ENCODE peak calls at places on chromosomes 1 and 21, in five cellular contexts. One of them, this sample, is unnamed.

GRCh38 chr1:201138311-201138840 is 11.4 kb upstream of the ASCL5 start:
- DNase-seq in activated CD4-positive, CD25-positive, alpha-beta regulatory T cell: no peak
- DNase-seq in SW480: no peak
- DNase-seq in NCI-H460: no peak
- DNase-seq in H54: no peak
- DNase-seq in this sample: no peak

GRCh38 chr1:177754607-177755006 is 215.3 kb downstream of the SEC16B start:
- DNase-seq in H54: no peak
- DNase-seq in SW480: no peak
- DNase-seq in activated CD4-positive, CD25-positive, alpha-beta regulatory T cell: no peak
- DNase-seq in NCI-H460: no peak
- DNase-seq in this sample: no peak

GRCh38 chr1:202858789-202859414 is 30.0 kb downstream of the RABIF start:
- DNase-seq in activated CD4-positive, CD25-positive, alpha-beta regulatory T cell: no peak
- DNase-seq in SW480: no peak
- DNase-seq in NCI-H460: no peak
- DNase-seq in H54: no peak
- DNase-seq in this sample: peak

GRCh38 chr21:25735895-25736597 is 1.3 kb downstream of the GABPA start:
- DNase-seq in activated CD4-positive, CD25-positive, alpha-beta regulatory T cell: no peak
- DNase-seq in SW480: peak
- DNase-seq in NCI-H460: no peak
- DNase-seq in H54: no peak
- DNase-seq in this sample: peak

GRCh38 chr1:95829581-95829980 is 595.6 kb downstream of the RWDD3 start:
- DNase-seq in SW480: no peak
- DNase-seq in activated CD4-positive, CD25-positive, alpha-beta regulatory T cell: no peak
- DNase-seq in NCI-H460: no peak
- DNase-seq in H54: no peak
- DNase-seq in this sample: no peak

GRCh38 chr21:38990424-38990794 is 184.7 kb downstream of the ETS2 start:
- DNase-seq in SW480: peak
- DNase-seq in activated CD4-positive, CD25-positive, alpha-beta regulatory T cell: no peak
- DNase-seq in NCI-H460: no peak
- DNase-seq in H54: no peak
- DNase-seq in this sample: no peak

GRCh38 chr1:159068877-159069276 is 7.7 kb downstream of the AIM2 start:
- DNase-seq in activated CD4-positive, CD25-positive, alpha-beta regulatory T cell: no peak
- DNase-seq in NCI-H460: no peak
- DNase-seq in SW480: no peak
- DNase-seq in H54: no peak
- DNase-seq in this sample: peak

GRCh38 chr1:109181807-109182163 is 31.9 kb upstream of the SARS1 start:
- DNase-seq in H54: no peak
- DNase-seq in activated CD4-positive, CD25-positive, alpha-beta regulatory T cell: no peak
- DNase-seq in NCI-H460: no peak
- DNase-seq in SW480: no peak
- DNase-seq in this sample: no peak

GRCh38 chr1:1894354-1895049 is 3.6 kb upstream of the GNB1 start:
- DNase-seq in activated CD4-positive, CD25-positive, alpha-beta regulatory T cell: no peak
- DNase-seq in H54: no peak
- DNase-seq in NCI-H460: no peak
- DNase-seq in SW480: no peak
- DNase-seq in this sample: no peak

GRCh38 chr1:102529446-102529845 is 532.7 kb upstream of the OLFM3 start:
- DNase-seq in activated CD4-positive, CD25-positive, alpha-beta regulatory T cell: no peak
- DNase-seq in NCI-H460: no peak
- DNase-seq in SW480: no peak
- DNase-seq in H54: no peak
- DNase-seq in this sample: no peak

GRCh38 chr1:68174173-68175113 is 57.9 kb downstream of the WLS start:
- DNase-seq in NCI-H460: peak
- DNase-seq in H54: peak
- DNase-seq in SW480: peak
- DNase-seq in activated CD4-positive, CD25-positive, alpha-beta regulatory T cell: no peak
- DNase-seq in this sample: no peak

GRCh38 chr1:1361982-1362423 is 3.6 kb upstream of the MXRA8 start:
- DNase-seq in SW480: no peak
- DNase-seq in NCI-H460: no peak
- DNase-seq in H54: no peak
- DNase-seq in activated CD4-positive, CD25-positive, alpha-beta regulatory T cell: no peak
- DNase-seq in this sample: no peak

GRCh38 chr1:160610584-160611242 is 31.4 kb upstream of the CD84 start:
- DNase-seq in activated CD4-positive, CD25-positive, alpha-beta regulatory T cell: no peak
- DNase-seq in SW480: no peak
- DNase-seq in NCI-H460: no peak
- DNase-seq in H54: no peak
- DNase-seq in this sample: no peak

GRCh38 chr1:154765970-154766369 is 104.1 kb downstream of the KCNN3 start:
- DNase-seq in NCI-H460: peak
- DNase-seq in activated CD4-positive, CD25-positive, alpha-beta regulatory T cell: no peak
- DNase-seq in SW480: peak
- DNase-seq in H54: peak
- DNase-seq in this sample: peak

GRCh38 chr21:44889625-44890337 is 16.3 kb upstream of the PTTG1IP start:
- DNase-seq in SW480: no peak
- DNase-seq in NCI-H460: no peak
- DNase-seq in activated CD4-positive, CD25-positive, alpha-beta regulatory T cell: no peak
- DNase-seq in H54: no peak
- DNase-seq in this sample: no peak

GRCh38 chr1:2466834-2467554 is 9.1 kb upstream of the PLCH2 start:
- DNase-seq in H54: no peak
- DNase-seq in activated CD4-positive, CD25-positive, alpha-beta regulatory T cell: peak
- DNase-seq in NCI-H460: no peak
- DNase-seq in SW480: no peak
- DNase-seq in this sample: no peak

GRCh38 chr1:201676061-201676644 is 137.2 kb downstream of the NAV1 start:
- DNase-seq in SW480: no peak
- DNase-seq in NCI-H460: no peak
- DNase-seq in H54: peak
- DNase-seq in activated CD4-positive, CD25-positive, alpha-beta regulatory T cell: no peak
- DNase-seq in this sample: peak

GRCh38 chr1:42758641-42759040 is 8.2 kb downstream of the P3H1 start:
- DNase-seq in H54: no peak
- DNase-seq in SW480: no peak
- DNase-seq in NCI-H460: no peak
- DNase-seq in activated CD4-positive, CD25-positive, alpha-beta regulatory T cell: no peak
- DNase-seq in this sample: no peak

GRCh38 chr1:228282329-228283042 is 74.6 kb downstream of the OBSCN start:
- DNase-seq in NCI-H460: no peak
- DNase-seq in SW480: peak
- DNase-seq in H54: peak
- DNase-seq in activated CD4-positive, CD25-positive, alpha-beta regulatory T cell: no peak
- DNase-seq in this sample: no peak

GRCh38 chr1:32876341-32877210 is 5.9 kb upstream of the FNDC5 start:
- DNase-seq in NCI-H460: peak
- DNase-seq in H54: peak
- DNase-seq in activated CD4-positive, CD25-positive, alpha-beta regulatory T cell: no peak
- DNase-seq in SW480: no peak
- DNase-seq in this sample: peak

GRCh38 chr1:101238041-101238515 is 1.3 kb downstream of the S1PR1 start:
- DNase-seq in NCI-H460: no peak
- DNase-seq in H54: no peak
- DNase-seq in SW480: no peak
- DNase-seq in activated CD4-positive, CD25-positive, alpha-beta regulatory T cell: peak
- DNase-seq in this sample: no peak

GRCh38 chr1:180652791-180653190 is 21.0 kb downstream of the XPR1 start:
- DNase-seq in SW480: no peak
- DNase-seq in H54: no peak
- DNase-seq in NCI-H460: no peak
- DNase-seq in activated CD4-positive, CD25-positive, alpha-beta regulatory T cell: no peak
- DNase-seq in this sample: no peak

GRCh38 chr1:226772456-226773139 is 33.5 kb upstream of the ITPKB start:
- DNase-seq in SW480: peak
- DNase-seq in H54: no peak
- DNase-seq in activated CD4-positive, CD25-positive, alpha-beta regulatory T cell: no peak
- DNase-seq in NCI-H460: no peak
- DNase-seq in this sample: peak

GRCh38 chr1:94335950-94336349 is 82.2 kb upstream of the ABCD3 start:
- DNase-seq in NCI-H460: peak
- DNase-seq in activated CD4-positive, CD25-positive, alpha-beta regulatory T cell: no peak
- DNase-seq in SW480: peak
- DNase-seq in H54: peak
- DNase-seq in this sample: peak

GRCh38 chr1:185431612-185432011 is 114.6 kb upstream of the IVNS1ABP start:
- DNase-seq in SW480: no peak
- DNase-seq in activated CD4-positive, CD25-positive, alpha-beta regulatory T cell: no peak
- DNase-seq in NCI-H460: no peak
- DNase-seq in H54: no peak
- DNase-seq in this sample: no peak

GRCh38 chr1:56590520-56591011 is 11.2 kb upstream of the PLPP3 start:
- DNase-seq in NCI-H460: no peak
- DNase-seq in SW480: no peak
- DNase-seq in H54: no peak
- DNase-seq in activated CD4-positive, CD25-positive, alpha-beta regulatory T cell: no peak
- DNase-seq in this sample: no peak

GRCh38 chr21:22842875-22843274 is 1844.7 kb downstream of the NCAM2 start:
- DNase-seq in H54: no peak
- DNase-seq in activated CD4-positive, CD25-positive, alpha-beta regulatory T cell: no peak
- DNase-seq in NCI-H460: no peak
- DNase-seq in SW480: no peak
- DNase-seq in this sample: no peak

GRCh38 chr1:103160281-103160680 is 52.0 kb upstream of the COL11A1 start:
- DNase-seq in H54: no peak
- DNase-seq in NCI-H460: no peak
- DNase-seq in activated CD4-positive, CD25-positive, alpha-beta regulatory T cell: no peak
- DNase-seq in SW480: no peak
- DNase-seq in this sample: no peak

GRCh38 chr1:32869844-32870614 is 683 bp downstream of the FNDC5 start:
- DNase-seq in SW480: no peak
- DNase-seq in activated CD4-positive, CD25-positive, alpha-beta regulatory T cell: no peak
- DNase-seq in NCI-H460: no peak
- DNase-seq in H54: no peak
- DNase-seq in this sample: no peak

This sample was measured in NB4.